ENCODE peak calls at places on chromosomes 2 and 18, in seven cellular contexts. P, T, L, J, W, M and F are unnamed samples.

GRCh38 chr2:128493880-128494279 is 175.2 kb upstream of the HS6ST1 start:
- DNase-seq in L (no peak), W (no peak), J (no peak), P (no peak), T (no peak), M (no peak), F (no peak)

GRCh38 chr2:70548233-70548632 is 5.4 kb downstream of the TGFA start:
- DNase-seq in P (no peak), L (no peak), M (no peak), W (no peak), T (no peak), J (no peak), F (no peak)

GRCh38 chr2:1653956-1654695 is 90.2 kb downstream of the PXDN start:
- DNase-seq in W (no peak), M (no peak), P (no peak), L (peak; percentile 81), T (no peak), J (no peak), F (no peak)

GRCh38 chr18:27712066-27712465 is 464.9 kb downstream of the CDH2 start:
- DNase-seq in P (no peak), L (no peak), M (no peak), J (no peak), T (peak; percentile 98), W (no peak), F (no peak)

GRCh38 chr2:149152597-149152996 is 114.1 kb downstream of the LYPD6B start:
- DNase-seq in M (no peak), T (no peak), W (no peak), P (no peak), J (no peak), L (peak; percentile 40), F (no peak)

GRCh38 chr2:190136825-190137224 is 74.3 kb upstream of the MSTN start:
- DNase-seq in T (no peak), L (no peak), M (no peak), W (no peak), P (no peak), J (no peak), F (no peak)

GRCh38 chr18:42052137-42052708 is 97.2 kb downstream of the PIK3C3 start:
- DNase-seq in M (no peak), W (no peak), P (no peak), T (no peak), J (no peak), L (peak; percentile 23), F (no peak)

GRCh38 chr18:30465131-30465530 is 577.4 kb downstream of the DSC3 start:
- DNase-seq in J (no peak), P (no peak), M (no peak), W (no peak), T (no peak), L (no peak), F (peak; percentile 14)

GRCh38 chr18:8611916-8612576 is 2.8 kb downstream of the RAB12 start:
- DNase-seq in J (no peak), M (no peak), W (no peak), L (no peak), T (no peak), P (no peak), F (no peak)

GRCh38 chr2:42118759-42119569 is 50.2 kb upstream of the EML4 start:
- DNase-seq in W (no peak), M (no peak), P (no peak), T (no peak), L (peak; percentile 62), J (no peak), F (no peak)

GRCh38 chr2:47002480-47003381 is 87.1 kb upstream of the MCFD2 start:
- DNase-seq in M (no peak), W (no peak), T (no peak), P (no peak), L (peak; percentile 29), J (peak; percentile 84), F (peak; percentile 85)

GRCh38 chr2:64862623-64863022 is 126.6 kb upstream of the SLC1A4 start:
- DNase-seq in W (no peak), J (no peak), T (no peak), L (peak; percentile 21), M (no peak), P (no peak), F (no peak)

GRCh38 chr2:68302281-68302680 is 17.5 kb downstream of the CNRIP1 start:
- DNase-seq in M (no peak), W (no peak), J (no peak), T (no peak), P (peak; percentile 28), L (no peak), F (no peak)

GRCh38 chr2:234292205-234292954 is 204.5 kb downstream of the ARL4C start:
- DNase-seq in W (peak; percentile 38), J (no peak), T (no peak), M (peak; percentile 50), P (no peak), L (no peak), F (no peak)

GRCh38 chr2:64846175-64846574 is 143.0 kb upstream of the SLC1A4 start:
- DNase-seq in P (no peak), T (no peak), L (peak; percentile 89), J (no peak), W (no peak), M (no peak), F (no peak)

GRCh38 chr2:13698847-13699246 is 933.7 kb upstream of the LRATD1 start:
- DNase-seq in T (no peak), M (no peak), L (no peak), W (no peak), J (no peak), P (no peak), F (no peak)

GRCh38 chr2:85255813-85256581 is 71.8 kb downstream of the TGOLN2 start:
- DNase-seq in L (peak; percentile 39), W (no peak), P (no peak), T (no peak), M (no peak), J (no peak), F (no peak)

GRCh38 chr2:232018191-232018590 is 56.7 kb downstream of the DIS3L2 start:
- DNase-seq in T (no peak), P (no peak), W (no peak), M (no peak), L (no peak), J (no peak), F (no peak)